ENCODE peak calls at places on chromosomes 2 and 18, in four cellular contexts. D is GM12878, A is HepG2, M is K562. F is an unnamed sample.
A peak's percentile ranks its signal among the peaks of the same experiment; 100 is the strongest.

GRCh38 chr18:10563886-10564285 is 38.1 kb downstream of the NAPG start:
- DNase-seq in D (no peak), A (no peak), M (no peak), F (no peak)

GRCh38 chr18:77102246-77103040 is 30.1 kb downstream of the MBP start:
- DNase-seq in D (peak; percentile 74), A (no peak), M (no peak), F (peak; percentile 65)

GRCh38 chr18:53458944-53459580 is 765.4 kb downstream of the MBD2 start:
- DNase-seq in D (no peak), A (no peak), M (no peak), F (no peak)

GRCh38 chr2:231671617-231672350 is 36.5 kb upstream of the PTMA start:
- DNase-seq in D (peak; percentile 76), A (peak; percentile 39), M (no peak), F (no peak)

GRCh38 chr2:127173073-127173472 is 47.0 kb downstream of the CYP27C1 start:
- DNase-seq in D (no peak), A (no peak), M (no peak), F (peak; percentile 33)

GRCh38 chr18:49499046-49499637 is 12.1 kb upstream of the C18orf32 start:
- DNase-seq in D (no peak), A (no peak), M (no peak), F (no peak)

GRCh38 chr2:241011751-241012510 is 13.5 kb downstream of the SNED1 start:
- DNase-seq in D (no peak), A (no peak), M (no peak), F (no peak)

GRCh38 chr2:86136141-86136540 is 30.1 kb downstream of the PTCD3 start:
- DNase-seq in D (no peak), A (no peak), M (no peak), F (no peak)

GRCh38 chr2:118845843-118846666 is 1.4 kb downstream of the EN1 start:
- DNase-seq in D (no peak), A (no peak), M (peak; percentile 23), F (no peak)

GRCh38 chr2:58899692-58900091 is 658.6 kb upstream of the FANCL start:
- DNase-seq in D (no peak), A (no peak), M (no peak), F (no peak)

GRCh38 chr18:33746261-33746660 is 168.2 kb downstream of the ASXL3 start:
- DNase-seq in D (no peak), A (no peak), M (no peak), F (no peak)

GRCh38 chr2:132958887-132959286 is 288.9 kb upstream of the LYPD1 start:
- DNase-seq in D (no peak), A (no peak), M (no peak), F (no peak)

GRCh38 chr2:236168110-236169067 is at the start of gene GBX2:
- DNase-seq in D (no peak), A (no peak), M (peak; percentile 92), F (peak; percentile 92)

GRCh38 chr2:138071720-138072719 is 107.7 kb downstream of the HNMT start:
- DNase-seq in D (no peak), A (peak; percentile 39), M (no peak), F (no peak)

GRCh38 chr2:73268831-73269685 is 15.2 kb downstream of the FBXO41 start:
- DNase-seq in D (no peak), A (no peak), M (no peak), F (peak; percentile 15)

GRCh38 chr2:218982312-218983262 is 2.4 kb downstream of the FEV start:
- DNase-seq in D (no peak), A (no peak), M (no peak), F (no peak)

GRCh38 chr2:15780234-15780633 is 160.1 kb upstream of the MYCN start:
- DNase-seq in D (no peak), A (no peak), M (no peak), F (no peak)

GRCh38 chr2:126836761-126837679 is 61.7 kb upstream of the TEX51 start:
- DNase-seq in D (no peak), A (no peak), M (no peak), F (no peak)

GRCh38 chr2:129396980-129397599 is 582.4 kb upstream of the RAB6C start:
- DNase-seq in D (peak; percentile 21), A (peak; percentile 45), M (peak; percentile 19), F (no peak)

GRCh38 chr2:71690876-71691275 is 237.5 kb downstream of the DYSF start:
- DNase-seq in D (no peak), A (no peak), M (no peak), F (no peak)

GRCh38 chr2:69138247-69138754 is 125.3 kb downstream of the ANTXR1 start:
- DNase-seq in D (no peak), A (no peak), M (no peak), F (peak; percentile 35)

GRCh38 chr2:102027036-102027702 is 35.4 kb downstream of the IL1R2 start:
- DNase-seq in D (no peak), A (no peak), M (no peak), F (peak; percentile 31)

GRCh38 chr2:162113771-162114168 is 38.3 kb downstream of the GCG start:
- DNase-seq in D (no peak), A (peak; percentile 85), M (no peak), F (peak; percentile 84)

GRCh38 chr2:45009928-45010705 is 865 bp upstream of the SIX2 start:
- DNase-seq in D (no peak), A (no peak), M (no peak), F (peak; percentile 37)

GRCh38 chr2:214674278-214674677 is 135.2 kb downstream of the BARD1 start:
- DNase-seq in D (no peak), A (no peak), M (no peak), F (no peak)

GRCh38 chr2:149134335-149134923 is 95.9 kb downstream of the LYPD6B start:
- DNase-seq in D (no peak), A (peak; percentile 9), M (no peak), F (no peak)

GRCh38 chr2:179596018-179596417 is 265.4 kb downstream of the ZNF385B start:
- DNase-seq in D (no peak), A (no peak), M (no peak), F (no peak)

GRCh38 chr2:142038826-142039225 is 92.0 kb downstream of the LRP1B start:
- DNase-seq in D (no peak), A (no peak), M (no peak), F (no peak)

GRCh38 chr2:4053769-4054493 is 350.6 kb downstream of the DCDC2C start:
- DNase-seq in D (no peak), A (no peak), M (no peak), F (peak; percentile 13)

GRCh38 chr2:10283106-10284062 is 19.3 kb upstream of the HPCAL1 start:
- DNase-seq in D (no peak), A (peak; percentile 45), M (peak; percentile 82), F (peak; percentile 65)

GRCh38 chr2:110659248-110659647 is 18.6 kb downstream of the BUB1 start:
- DNase-seq in D (no peak), A (no peak), M (no peak), F (no peak)

GRCh38 chr2:165470351-165470750 is 853 bp downstream of the CSRNP3 start:
- DNase-seq in D (no peak), A (no peak), M (no peak), F (no peak)

GRCh38 chr2:165471349-165471975 is 2.0 kb downstream of the CSRNP3 start:
- DNase-seq in D (no peak), A (no peak), M (no peak), F (no peak)

GRCh38 chr2:165467921-165468320 is 1.6 kb upstream of the CSRNP3 start:
- DNase-seq in D (no peak), A (no peak), M (no peak), F (no peak)

GRCh38 chr2:165466386-165466785 is 3.1 kb upstream of the CSRNP3 start:
- DNase-seq in D (no peak), A (no peak), M (no peak), F (no peak)

GRCh38 chr2:165469417-165469816 is at the start of gene CSRNP3:
- DNase-seq in D (no peak), A (peak; percentile 42), M (no peak), F (peak; percentile 33)
- H2AFZ ChIP-seq in D (no peak within 1 kb of the TSS), A (no peak within 1 kb of the TSS), M (no peak within 1 kb of the TSS), F (no peak within 1 kb of the TSS)

DNA sequence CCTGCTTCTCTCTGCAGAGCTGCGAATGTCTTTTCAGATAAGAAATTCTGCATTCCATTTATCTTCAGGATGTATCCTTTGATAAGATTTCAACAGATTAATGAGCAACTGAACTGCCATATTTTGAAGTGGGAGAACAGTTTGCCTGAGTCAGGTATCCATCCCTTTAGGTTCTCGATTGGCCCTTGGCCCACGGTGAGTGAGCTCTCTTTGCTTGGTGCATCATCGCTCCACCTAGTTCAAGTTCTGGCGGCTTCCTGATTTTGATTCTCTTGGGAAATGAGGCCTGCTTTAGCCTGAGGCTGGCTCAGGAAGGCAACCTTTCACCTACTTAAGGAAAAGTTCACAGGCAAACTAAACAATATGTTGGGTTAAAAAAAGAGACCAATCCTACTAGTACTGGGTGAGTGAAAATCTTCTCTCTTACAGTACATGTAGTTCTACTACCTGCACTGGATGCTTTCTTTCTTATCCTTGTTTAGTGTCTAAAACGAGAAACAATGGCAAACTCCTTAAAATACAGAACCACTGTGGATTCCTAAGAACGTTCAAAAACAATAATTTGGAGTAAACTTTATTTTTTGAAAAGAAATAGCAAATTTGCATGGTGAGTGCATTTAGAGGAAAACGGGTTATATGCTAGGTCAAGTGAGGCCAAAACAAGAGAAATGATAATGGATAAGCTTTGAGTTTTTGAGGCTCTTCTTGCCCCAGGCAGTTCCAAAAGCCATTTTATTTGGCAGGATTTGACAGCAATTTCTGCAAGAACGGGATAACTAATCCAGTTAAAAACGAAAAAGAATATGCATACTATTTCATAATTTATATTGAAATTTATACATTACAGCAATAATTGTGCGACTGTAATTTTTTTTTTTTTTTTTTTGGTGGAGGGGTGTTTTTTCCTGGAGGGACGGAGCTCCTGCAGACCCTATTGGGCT is 780 bp upstream of the ACSL3 start:
- DNase-seq in D (no peak), A (peak; percentile 72), M (no peak), F (peak; percentile 80)
- TF ChIP-seq MYC in D (no peak), A (no peak), M (no peak), F (no peak)

DNA sequence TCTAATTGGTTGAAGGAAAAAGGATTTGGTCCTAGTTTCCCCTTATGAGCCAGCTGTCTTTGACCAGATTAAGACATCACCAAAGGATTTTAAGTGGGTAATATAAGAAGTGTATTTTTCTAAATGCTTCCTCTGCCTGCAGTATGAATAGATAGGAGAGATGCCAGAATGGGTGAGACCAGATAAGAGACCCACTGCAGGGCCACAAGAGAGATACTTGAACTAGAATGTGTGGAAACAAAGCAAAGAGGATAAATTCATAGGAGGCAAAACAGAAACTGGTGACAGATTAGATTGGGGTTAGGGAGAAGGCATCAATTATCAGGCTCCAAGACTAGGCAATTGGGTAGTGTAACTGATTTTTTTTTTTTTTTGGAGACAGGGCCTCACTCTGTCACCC is 1.2 kb upstream of the HDHD2 start:
- DNase-seq in D (no peak), A (no peak), M (no peak), F (no peak)
- H2AFZ ChIP-seq in D (no peak overlapping the region), A (no peak overlapping the region), M (no peak overlapping the region), F (no peak overlapping the region)

GRCh38 chr18:32104516-32104915 is 12.8 kb downstream of the RNF138 start:
- DNase-seq in D (no peak), A (no peak), M (no peak), F (no peak)

GRCh38 chr18:32111706-32112105 is 20.0 kb downstream of the RNF138 start:
- DNase-seq in D (no peak), A (no peak), M (no peak), F (no peak)

GRCh38 chr18:32114293-32114692 is 22.6 kb downstream of the RNF138 start:
- DNase-seq in D (no peak), A (no peak), M (no peak), F (no peak)

DNA sequence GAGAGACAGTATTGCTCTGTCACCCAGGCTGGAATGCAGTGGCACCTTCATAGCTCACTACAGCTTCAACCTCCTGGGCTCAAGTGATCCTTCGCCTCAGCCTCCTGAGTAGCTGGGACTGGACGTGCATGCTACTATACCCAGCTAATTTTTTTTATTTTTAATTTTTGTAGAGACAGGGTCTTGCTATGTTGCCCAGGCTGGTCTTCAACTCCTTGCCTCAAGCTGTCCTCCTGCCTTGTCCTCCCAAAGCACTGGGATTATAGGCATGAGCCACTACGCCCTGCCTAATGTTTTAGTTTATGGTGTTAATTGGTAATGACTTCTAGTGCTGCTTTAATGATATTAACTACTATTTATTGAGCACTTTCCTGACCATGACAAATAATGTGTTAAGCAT is 18.3 kb downstream of the RNF138 start:
- DNase-seq in D (no peak), A (no peak), M (no peak), F (no peak)
- TF ChIP-seq MYC in D (no peak), A (no peak), M (no peak), F (no peak)

F was measured in endothelial cell of umbilical vein.